ENCODE peak calls at places on chromosomes 2 and 18, in nine cellular contexts. One of them, this sample, is unnamed.

GRCh38 chr2:168624028-168624427 is 168.0 kb downstream of the CERS6 start:
- DNase-seq in EL: no peak
- DNase-seq in CD8-positive, alpha-beta T cell: no peak
- DNase-seq in cerebellum: no peak
- DNase-seq in H7: no peak
- DNase-seq in AG10803: no peak
- DNase-seq in NCI-H1694 treated with DMSO at 0.1 percent for 48 hours: no peak
- DNase-seq in gastrocnemius medialis: no peak
- DNase-seq in GM03348: no peak
- DNase-seq in this sample: no peak

GRCh38 chr2:128682266-128682665 is 363.6 kb upstream of the HS6ST1 start:
- DNase-seq in EL: no peak
- DNase-seq in H7: no peak
- DNase-seq in NCI-H1694 treated with DMSO at 0.1 percent for 48 hours: no peak
- DNase-seq in gastrocnemius medialis: no peak
- DNase-seq in AG10803: no peak
- DNase-seq in GM03348: no peak
- DNase-seq in cerebellum: no peak
- DNase-seq in CD8-positive, alpha-beta T cell: no peak
- DNase-seq in this sample: no peak

GRCh38 chr2:116580209-116580608 is 1234.3 kb upstream of the DDX18 start:
- DNase-seq in H7: no peak
- DNase-seq in NCI-H1694 treated with DMSO at 0.1 percent for 48 hours: no peak
- DNase-seq in AG10803: no peak
- DNase-seq in gastrocnemius medialis: no peak
- DNase-seq in CD8-positive, alpha-beta T cell: no peak
- DNase-seq in EL: no peak
- DNase-seq in cerebellum: no peak
- DNase-seq in GM03348: no peak
- DNase-seq in this sample: no peak

GRCh38 chr2:199704358-199705238 is 146.4 kb downstream of the FTCDNL1 start:
- DNase-seq in H7: peak; percentile 65
- DNase-seq in AG10803: peak; percentile 34
- DNase-seq in CD8-positive, alpha-beta T cell: no peak
- DNase-seq in gastrocnemius medialis: no peak
- DNase-seq in NCI-H1694 treated with DMSO at 0.1 percent for 48 hours: peak; percentile 66
- DNase-seq in GM03348: peak; percentile 58
- DNase-seq in cerebellum: no peak
- DNase-seq in EL: peak; percentile 30
- DNase-seq in this sample: no peak

GRCh38 chr2:105437708-105438103 is 38.9 kb upstream of the FHL2 start:
- DNase-seq in AG10803: peak; percentile 65
- DNase-seq in NCI-H1694 treated with DMSO at 0.1 percent for 48 hours: no peak
- DNase-seq in cerebellum: no peak
- DNase-seq in GM03348: peak; percentile 24
- DNase-seq in H7: no peak
- DNase-seq in gastrocnemius medialis: no peak
- DNase-seq in EL: peak; percentile 49
- DNase-seq in CD8-positive, alpha-beta T cell: no peak
- DNase-seq in this sample: no peak

GRCh38 chr2:59585657-59586056 is 967.8 kb downstream of the BCL11A start:
- DNase-seq in gastrocnemius medialis: no peak
- DNase-seq in H7: no peak
- DNase-seq in NCI-H1694 treated with DMSO at 0.1 percent for 48 hours: peak; percentile 46
- DNase-seq in GM03348: no peak
- DNase-seq in cerebellum: no peak
- DNase-seq in AG10803: no peak
- DNase-seq in EL: no peak
- DNase-seq in CD8-positive, alpha-beta T cell: no peak
- DNase-seq in this sample: no peak

GRCh38 chr2:210099940-210100339 is 71.3 kb downstream of the KANSL1L start:
- DNase-seq in EL: no peak
- DNase-seq in GM03348: no peak
- DNase-seq in AG10803: no peak
- DNase-seq in NCI-H1694 treated with DMSO at 0.1 percent for 48 hours: no peak
- DNase-seq in cerebellum: no peak
- DNase-seq in gastrocnemius medialis: no peak
- DNase-seq in CD8-positive, alpha-beta T cell: no peak
- DNase-seq in H7: peak; percentile 3
- DNase-seq in this sample: no peak

GRCh38 chr2:37631698-37632097 is 39.7 kb downstream of the CDC42EP3 start:
- DNase-seq in cerebellum: no peak
- DNase-seq in H7: no peak
- DNase-seq in NCI-H1694 treated with DMSO at 0.1 percent for 48 hours: no peak
- DNase-seq in GM03348: no peak
- DNase-seq in gastrocnemius medialis: no peak
- DNase-seq in CD8-positive, alpha-beta T cell: no peak
- DNase-seq in AG10803: no peak
- DNase-seq in EL: no peak
- DNase-seq in this sample: no peak

GRCh38 chr18:43830303-43830702 is 553.0 kb upstream of the SYT4 start:
- DNase-seq in CD8-positive, alpha-beta T cell: no peak
- DNase-seq in GM03348: no peak
- DNase-seq in EL: no peak
- DNase-seq in gastrocnemius medialis: no peak
- DNase-seq in H7: no peak
- DNase-seq in NCI-H1694 treated with DMSO at 0.1 percent for 48 hours: no peak
- DNase-seq in AG10803: no peak
- DNase-seq in cerebellum: no peak
- DNase-seq in this sample: no peak

GRCh38 chr2:95384854-95385569 is 17.5 kb upstream of the FAHD2A start:
- DNase-seq in CD8-positive, alpha-beta T cell: no peak
- DNase-seq in GM03348: no peak
- DNase-seq in cerebellum: no peak
- DNase-seq in EL: no peak
- DNase-seq in H7: peak; percentile 76
- DNase-seq in NCI-H1694 treated with DMSO at 0.1 percent for 48 hours: no peak
- DNase-seq in gastrocnemius medialis: peak; percentile 70
- DNase-seq in AG10803: no peak
- DNase-seq in this sample: peak; percentile 76

GRCh38 chr2:197628043-197628500 is 47.3 kb downstream of the RFTN2 start:
- DNase-seq in AG10803: peak; percentile 31
- DNase-seq in GM03348: peak; percentile 32
- DNase-seq in EL: peak; percentile 4
- DNase-seq in NCI-H1694 treated with DMSO at 0.1 percent for 48 hours: no peak
- DNase-seq in CD8-positive, alpha-beta T cell: no peak
- DNase-seq in gastrocnemius medialis: no peak
- DNase-seq in H7: no peak
- DNase-seq in cerebellum: peak; percentile 10
- DNase-seq in this sample: peak; percentile 72

GRCh38 chr2:151716721-151717120 is 17.6 kb downstream of the NEB start:
- DNase-seq in GM03348: peak; percentile 35
- DNase-seq in EL: peak; percentile 15
- DNase-seq in cerebellum: no peak
- DNase-seq in CD8-positive, alpha-beta T cell: no peak
- DNase-seq in NCI-H1694 treated with DMSO at 0.1 percent for 48 hours: no peak
- DNase-seq in H7: no peak
- DNase-seq in AG10803: peak; percentile 3
- DNase-seq in gastrocnemius medialis: no peak
- DNase-seq in this sample: no peak

GRCh38 chr2:230809677-230810251 is 55.0 kb upstream of the ITM2C start:
- DNase-seq in EL: no peak
- DNase-seq in AG10803: no peak
- DNase-seq in GM03348: no peak
- DNase-seq in CD8-positive, alpha-beta T cell: no peak
- DNase-seq in cerebellum: no peak
- DNase-seq in NCI-H1694 treated with DMSO at 0.1 percent for 48 hours: no peak
- DNase-seq in H7: no peak
- DNase-seq in gastrocnemius medialis: no peak
- DNase-seq in this sample: no peak

GRCh38 chr2:233356546-233357308 is 2.4 kb downstream of the DGKD start:
- DNase-seq in AG10803: no peak
- DNase-seq in EL: no peak
- DNase-seq in NCI-H1694 treated with DMSO at 0.1 percent for 48 hours: no peak
- DNase-seq in GM03348: no peak
- DNase-seq in cerebellum: no peak
- DNase-seq in CD8-positive, alpha-beta T cell: no peak
- DNase-seq in gastrocnemius medialis: no peak
- DNase-seq in H7: no peak
- DNase-seq in this sample: no peak

GRCh38 chr2:233418052-233418760 is 63.9 kb downstream of the DGKD start:
- DNase-seq in CD8-positive, alpha-beta T cell: no peak
- DNase-seq in AG10803: no peak
- DNase-seq in H7: no peak
- DNase-seq in cerebellum: no peak
- DNase-seq in gastrocnemius medialis: no peak
- DNase-seq in NCI-H1694 treated with DMSO at 0.1 percent for 48 hours: no peak
- DNase-seq in GM03348: no peak
- DNase-seq in EL: no peak
- DNase-seq in this sample: no peak

GRCh38 chr18:78765637-78766281 is 213.9 kb upstream of the SALL3 start:
- DNase-seq in GM03348: no peak
- DNase-seq in H7: peak; percentile 30
- DNase-seq in cerebellum: no peak
- DNase-seq in NCI-H1694 treated with DMSO at 0.1 percent for 48 hours: no peak
- DNase-seq in EL: no peak
- DNase-seq in gastrocnemius medialis: no peak
- DNase-seq in AG10803: no peak
- DNase-seq in CD8-positive, alpha-beta T cell: no peak
- DNase-seq in this sample: peak; percentile 68

GRCh38 chr2:127679680-127680361 is 4.5 kb upstream of the LIMS2 start:
- DNase-seq in EL: no peak
- DNase-seq in H7: peak; percentile 70
- DNase-seq in cerebellum: no peak
- DNase-seq in GM03348: no peak
- DNase-seq in gastrocnemius medialis: no peak
- DNase-seq in CD8-positive, alpha-beta T cell: no peak
- DNase-seq in NCI-H1694 treated with DMSO at 0.1 percent for 48 hours: no peak
- DNase-seq in AG10803: no peak
- DNase-seq in this sample: peak; percentile 43

GRCh38 chr2:209734805-209735204 is 36.8 kb upstream of the UNC80 start:
- DNase-seq in gastrocnemius medialis: no peak
- DNase-seq in cerebellum: no peak
- DNase-seq in CD8-positive, alpha-beta T cell: no peak
- DNase-seq in EL: no peak
- DNase-seq in GM03348: no peak
- DNase-seq in H7: no peak
- DNase-seq in AG10803: no peak
- DNase-seq in NCI-H1694 treated with DMSO at 0.1 percent for 48 hours: no peak
- DNase-seq in this sample: no peak

GRCh38 chr18:12597775-12598174 is 60.1 kb downstream of the SPIRE1 start:
- DNase-seq in gastrocnemius medialis: peak; percentile 24
- DNase-seq in NCI-H1694 treated with DMSO at 0.1 percent for 48 hours: peak; percentile 6
- DNase-seq in AG10803: peak; percentile 94
- DNase-seq in cerebellum: no peak
- DNase-seq in H7: no peak
- DNase-seq in GM03348: peak; percentile 89
- DNase-seq in EL: peak; percentile 97
- DNase-seq in CD8-positive, alpha-beta T cell: no peak
- DNase-seq in this sample: peak; percentile 73

GRCh38 chr2:132465917-132466316 is 49.3 kb downstream of the GPR39 start:
- DNase-seq in GM03348: no peak
- DNase-seq in cerebellum: no peak
- DNase-seq in AG10803: no peak
- DNase-seq in H7: no peak
- DNase-seq in CD8-positive, alpha-beta T cell: no peak
- DNase-seq in EL: no peak
- DNase-seq in gastrocnemius medialis: no peak
- DNase-seq in NCI-H1694 treated with DMSO at 0.1 percent for 48 hours: no peak
- DNase-seq in this sample: no peak

GRCh38 chr2:129092871-129093385 is 774.3 kb upstream of the HS6ST1 start:
- DNase-seq in gastrocnemius medialis: no peak
- DNase-seq in GM03348: no peak
- DNase-seq in NCI-H1694 treated with DMSO at 0.1 percent for 48 hours: peak; percentile 36
- DNase-seq in CD8-positive, alpha-beta T cell: no peak
- DNase-seq in AG10803: no peak
- DNase-seq in EL: no peak
- DNase-seq in H7: no peak
- DNase-seq in cerebellum: no peak
- DNase-seq in this sample: no peak

GRCh38 chr2:5673148-5673860 is 18.9 kb upstream of the SOX11 start:
- DNase-seq in GM03348: no peak
- DNase-seq in H7: peak; percentile 82
- DNase-seq in EL: no peak
- DNase-seq in gastrocnemius medialis: no peak
- DNase-seq in NCI-H1694 treated with DMSO at 0.1 percent for 48 hours: peak; percentile 32
- DNase-seq in cerebellum: no peak
- DNase-seq in CD8-positive, alpha-beta T cell: no peak
- DNase-seq in AG10803: no peak
- DNase-seq in this sample: no peak

This sample was measured in coronary artery.